ENCODE peak calls at places on chromosome 14, in six cellular contexts. M is CD8-positive, alpha-beta T cell; A is stomach; W is transverse colon; X is CD4-positive, CD25-positive, alpha-beta regulatory T cell; D is GM06990. E is an unnamed sample. For H3K36me3, the result is how much of the 10 kb centered on the place peaks cover.

GRCh38 chr14:22561661-22562579 is 27.1 kb downstream of the DAD1 start:
- DNase-seq in D (no peak), A (no peak), X (peak), W (peak), M (peak), E (peak)

GRCh38 chr14:25350071-25350470 is 300.1 kb upstream of the STXBP6 start:
- DNase-seq in A (no peak), M (no peak), D (no peak), X (no peak), W (no peak), E (no peak)

GRCh38 chr14:98931911-98932310 is 340.1 kb downstream of the BCL11B start:
- DNase-seq in D (no peak), X (peak), A (peak), M (peak), W (peak), E (no peak)

GRCh38 chr14:64232095-64232830 is 61.9 kb downstream of the ESR2 start:
- DNase-seq in W (no peak), M (no peak), X (no peak), A (no peak), D (peak), E (no peak)

GRCh38 chr14:36241183-36241582 is 64.7 kb upstream of the PTCSC3 start:
- DNase-seq in A (no peak), X (no peak), M (no peak), D (no peak), W (no peak), E (no peak)

GRCh38 chr14:77036484-77037337 is 8.2 kb upstream of the IRF2BPL start:
- DNase-seq in W (no peak), M (no peak), A (no peak), D (no peak), X (no peak), E (no peak)

GRCh38 chr14:69882086-69882864 is 3.1 kb downstream of the SMOC1 start:
- DNase-seq in A (no peak), D (no peak), M (no peak), W (no peak), X (no peak), E (no peak)

GRCh38 chr14:95039993-95040348 is 117.4 kb downstream of the DICER1 start:
- DNase-seq in A (peak), M (no peak), D (no peak), X (no peak), W (no peak), E (no peak)

GRCh38 chr14:105475269-105475915 is 771 bp downstream of the CRIP2 start:
- DNase-seq in W (no peak), A (no peak), M (no peak), X (no peak), D (no peak), E (no peak)

GRCh38 chr14:21734457-21735074 is 60.9 kb upstream of the OR4E1 start:
- DNase-seq in X (peak), D (no peak), A (no peak), W (no peak), M (peak), E (peak)

GRCh38 chr14:100475268-100475667 is 111.9 kb downstream of the BEGAIN start:
- DNase-seq in M (no peak), D (no peak), W (no peak), A (no peak), X (no peak), E (no peak)

GRCh38 chr14:78902010-78902623 is 731.9 kb downstream of the NRXN3 start:
- DNase-seq in X (peak), W (peak), M (no peak), D (no peak), A (peak), E (peak)

GRCh38 chr14:94115068-94115591 is 4.6 kb downstream of the IFI27 start:
- DNase-seq in A (peak), X (no peak), D (no peak), W (peak), M (no peak), E (no peak)

GRCh38 chr14:68468437-68469207 is 324.2 kb downstream of the ZFP36L1 start:
- DNase-seq in X (peak), M (peak), A (peak), W (no peak), D (no peak), E (no peak)

GRCh38 chr14:64704145-64704742 is at the start of gene PLEKHG3:
- DNase-seq in M (no peak), X (peak), A (peak), D (no peak), W (peak), E (peak)

GRCh38 chr14:34568803-34569202 is 29.3 kb upstream of the EAPP start:
- DNase-seq in X (no peak), W (no peak), A (no peak), D (no peak), M (no peak), E (no peak)

GRCh38 chr14:34571771-34572170 is 32.3 kb upstream of the EAPP start:
- DNase-seq in W (no peak), A (no peak), D (no peak), M (no peak), X (no peak), E (no peak)

DNA sequence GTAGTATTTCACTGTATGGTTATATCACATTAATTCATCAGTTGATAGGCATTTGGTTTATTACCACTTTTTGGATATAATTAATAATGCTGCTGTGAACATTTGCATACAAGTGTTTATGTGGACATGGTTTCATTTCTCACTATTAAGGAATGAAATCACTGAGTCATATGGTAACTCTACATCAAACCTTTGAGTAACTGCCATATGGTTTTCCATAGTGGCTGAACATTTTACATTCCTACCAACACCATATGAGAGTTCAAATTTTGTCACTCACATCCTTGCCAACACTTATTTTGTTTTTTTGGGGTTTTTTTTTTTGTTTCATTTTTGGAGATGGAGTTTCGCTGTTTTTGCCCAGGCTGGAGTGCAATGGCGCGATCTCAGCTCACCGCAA is 30.2 kb upstream of the EAPP start:
- DNase-seq in M (no peak), D (no peak), W (no peak), X (no peak), A (no peak), E (no peak)
- H3K36me3 ChIP-seq in M (under half), D (under half), W (half or more), X (half or more), A (half or more), E (half or more)

GRCh38 chr14:61388976-61389576 is 67.7 kb downstream of the PRKCH start:
- DNase-seq in D (no peak), W (no peak), A (no peak), M (peak), X (peak), E (no peak)

GRCh38 chr14:61395115-61395725 is 73.8 kb downstream of the PRKCH start:
- DNase-seq in W (no peak), M (no peak), A (no peak), X (no peak), D (no peak), E (no peak)

GRCh38 chr14:61394542-61394941 is 73.2 kb downstream of the PRKCH start:
- DNase-seq in X (no peak), M (no peak), A (no peak), W (no peak), D (no peak), E (no peak)

GRCh38 chr14:61391119-61391518 is 69.7 kb downstream of the PRKCH start:
- DNase-seq in W (no peak), A (no peak), X (no peak), M (no peak), D (no peak), E (no peak)

GRCh38 chr14:61392297-61392696 is 70.9 kb downstream of the PRKCH start:
- DNase-seq in M (no peak), A (no peak), X (no peak), W (no peak), D (no peak), E (no peak)
- H3K36me3 ChIP-seq in M (under half), A (under half), X (under half), W (under half), D (under half), E (under half)

GRCh38 chr14:59292028-59292427 is 103.6 kb downstream of the DAAM1 start:
- DNase-seq in M (no peak), W (no peak), X (no peak), A (no peak), D (no peak), E (no peak)
- H3K36me3 ChIP-seq in M (under half), W (under half), X (under half), A (under half), D (under half), E (under half)

GRCh38 chr14:50967104-50967503 is 22.8 kb upstream of the PYGL start:
- DNase-seq in M (no peak), X (no peak), W (no peak), D (no peak), A (no peak), E (no peak)
- H3K36me3 ChIP-seq in M (under half), X (under half), W (under half), D (under half), A (under half), E (under half)

GRCh38 chr14:72998252-72998903 is 28.5 kb downstream of the ZFYVE1 start:
- DNase-seq in X (no peak), D (no peak), W (no peak), A (no peak), M (no peak), E (no peak)

GRCh38 chr14:72999316-72999715 is 27.6 kb downstream of the ZFYVE1 start:
- DNase-seq in A (no peak), W (no peak), D (no peak), M (no peak), X (no peak), E (no peak)

GRCh38 chr14:72996916-72997315 is 30.0 kb downstream of the ZFYVE1 start:
- DNase-seq in W (no peak), X (no peak), M (no peak), D (no peak), A (no peak), E (no peak)
- H3K36me3 ChIP-seq in W (under half), X (under half), M (under half), D (under half), A (half or more), E (under half)

GRCh38 chr14:103436533-103436932 is 51.3 kb downstream of the MARK3 start:
- DNase-seq in D (no peak), M (no peak), X (no peak), W (no peak), A (no peak), E (no peak)

GRCh38 chr14:103433902-103434563 is 48.8 kb downstream of the MARK3 start:
- DNase-seq in W (no peak), X (no peak), D (no peak), M (no peak), A (no peak), E (no peak)

GRCh38 chr14:103428732-103429556 is 43.7 kb downstream of the MARK3 start:
- DNase-seq in X (peak), W (no peak), M (no peak), A (no peak), D (no peak), E (no peak)

GRCh38 chr14:103434868-103435442 is 49.7 kb downstream of the MARK3 start:
- DNase-seq in A (no peak), X (no peak), D (no peak), W (no peak), M (no peak), E (no peak)

GRCh38 chr14:103432627-103433026 is 47.4 kb downstream of the MARK3 start:
- DNase-seq in M (no peak), A (no peak), X (no peak), D (no peak), W (no peak), E (no peak)
- H3K36me3 ChIP-seq in M (under half), A (under half), X (under half), D (under half), W (under half), E (under half)